ENCODE peak calls at places on chromosomes 2 and 18, in five cellular contexts. S is GM12878, M is IMR-90, O is SK-N-SH, A is HepG2. X is an unnamed sample.

GRCh38 chr2:26712486-26713465 is 20.3 kb downstream of the KCNK3 start:
- DNase-seq in S (no peak), M (no peak), O (peak), A (no peak), X (no peak)

GRCh38 chr2:116517936-116518335 is 1296.6 kb upstream of the DDX18 start:
- DNase-seq in M (no peak), O (no peak), S (no peak), A (no peak), X (no peak)

GRCh38 chr2:3617198-3617890 is 22.4 kb downstream of the COLEC11 start:
- DNase-seq in S (no peak), O (no peak), A (no peak), M (no peak), X (no peak)

GRCh38 chr18:9494778-9495302 is 19.5 kb downstream of the RALBP1 start:
- DNase-seq in M (peak), A (no peak), O (no peak), S (peak), X (no peak)

GRCh38 chr2:31300309-31300708 is 66.4 kb downstream of the EHD3 start:
- DNase-seq in A (no peak), M (no peak), O (no peak), S (no peak), X (no peak)

GRCh38 chr18:63339920-63340484 is 20.4 kb upstream of the BCL2 start:
- DNase-seq in O (peak), S (no peak), A (peak), M (peak), X (peak)

GRCh38 chr18:11532758-11533512 is 76.5 kb upstream of the SLC35G4 start:
- DNase-seq in A (no peak), M (no peak), O (no peak), S (no peak), X (no peak)

GRCh38 chr2:179571721-179572120 is 289.7 kb downstream of the ZNF385B start:
- DNase-seq in O (no peak), M (no peak), S (no peak), A (no peak), X (no peak)

GRCh38 chr2:103005386-103005785 is 243.6 kb downstream of the TMEM182 start:
- DNase-seq in A (no peak), M (no peak), S (no peak), O (no peak), X (no peak)

GRCh38 chr2:231563378-231563961 is 29.2 kb upstream of the TEX44 start:
- DNase-seq in O (peak), S (no peak), M (peak), A (peak), X (peak)

GRCh38 chr2:230541934-230542380 is 126.0 kb downstream of the SP100 start:
- DNase-seq in O (no peak), M (peak), S (peak), A (no peak), X (no peak)

GRCh38 chr2:1718339-1719220 is 25.7 kb downstream of the PXDN start:
- DNase-seq in S (no peak), M (no peak), O (peak), A (no peak), X (no peak)

GRCh38 chr2:1715184-1716012 is 28.9 kb downstream of the PXDN start:
- DNase-seq in S (no peak), O (peak), M (no peak), A (no peak), X (no peak)

GRCh38 chr2:1714291-1715064 is 29.8 kb downstream of the PXDN start:
- DNase-seq in S (no peak), O (peak), M (no peak), A (no peak), X (no peak)

GRCh38 chr2:1716441-1716840 is 27.9 kb downstream of the PXDN start:
- DNase-seq in S (no peak), M (no peak), O (peak), A (no peak), X (no peak)

DNA sequence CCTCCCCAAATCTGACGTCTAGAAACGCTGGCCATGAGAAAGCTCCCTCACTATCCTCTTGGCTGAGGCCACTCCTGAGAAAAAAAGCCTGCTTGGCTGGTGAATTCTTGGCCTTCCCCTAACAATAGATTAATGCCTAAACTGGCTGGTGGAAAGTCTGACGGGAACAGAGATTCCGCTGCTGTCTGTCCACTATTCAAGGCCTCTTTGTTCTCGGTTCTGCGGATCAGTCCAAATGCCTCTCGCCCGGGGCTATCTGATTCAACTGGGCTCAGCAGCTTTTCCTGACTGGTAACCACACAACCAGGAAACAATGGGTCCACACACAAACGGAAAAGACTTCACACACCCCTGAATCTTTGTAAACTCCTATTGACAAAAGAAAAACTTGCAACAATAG is 27.2 kb downstream of the PXDN start:
- DNase-seq in A (no peak), S (no peak), M (no peak), O (peak), X (no peak)
- TF ChIP-seq MXI1 in A (no peak), S (no peak), M (no peak), O (no peak), X (no peak)

DNA sequence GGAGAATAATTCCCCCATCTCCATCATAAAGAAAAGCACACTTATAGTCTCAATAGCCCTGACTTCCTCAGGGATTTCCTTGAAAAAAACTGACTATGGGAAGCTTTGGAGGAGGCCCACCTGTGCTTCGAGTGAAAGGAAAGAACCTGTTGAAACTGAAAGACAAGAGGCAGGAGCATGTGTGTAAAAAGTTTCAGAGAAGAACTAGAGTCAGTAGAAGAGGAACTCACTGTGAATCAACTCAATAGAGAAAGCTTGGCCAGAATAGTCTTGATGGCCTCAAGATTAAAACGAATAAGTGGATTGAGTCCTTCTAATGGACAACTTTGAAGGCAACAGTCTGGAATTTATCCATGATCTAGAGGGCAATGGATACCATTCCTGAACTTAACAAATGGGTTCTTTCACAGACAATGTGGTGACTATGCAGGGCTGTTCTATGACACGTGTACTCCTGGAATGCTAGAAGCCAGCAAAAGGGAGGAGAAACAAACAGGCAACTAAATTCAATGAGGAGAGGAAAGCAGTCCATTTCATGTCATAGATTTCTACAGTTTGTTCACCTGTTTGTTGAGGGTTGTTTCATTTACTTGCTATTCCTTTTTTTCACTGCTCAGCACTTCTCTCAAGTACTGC is 442.3 kb downstream of the GRB14 start:
- DNase-seq in A (no peak), S (no peak), M (peak), O (no peak), X (no peak)
- TF ChIP-seq MXI1 in A (no peak), S (no peak), M (no peak), O (no peak), X (no peak)

DNA sequence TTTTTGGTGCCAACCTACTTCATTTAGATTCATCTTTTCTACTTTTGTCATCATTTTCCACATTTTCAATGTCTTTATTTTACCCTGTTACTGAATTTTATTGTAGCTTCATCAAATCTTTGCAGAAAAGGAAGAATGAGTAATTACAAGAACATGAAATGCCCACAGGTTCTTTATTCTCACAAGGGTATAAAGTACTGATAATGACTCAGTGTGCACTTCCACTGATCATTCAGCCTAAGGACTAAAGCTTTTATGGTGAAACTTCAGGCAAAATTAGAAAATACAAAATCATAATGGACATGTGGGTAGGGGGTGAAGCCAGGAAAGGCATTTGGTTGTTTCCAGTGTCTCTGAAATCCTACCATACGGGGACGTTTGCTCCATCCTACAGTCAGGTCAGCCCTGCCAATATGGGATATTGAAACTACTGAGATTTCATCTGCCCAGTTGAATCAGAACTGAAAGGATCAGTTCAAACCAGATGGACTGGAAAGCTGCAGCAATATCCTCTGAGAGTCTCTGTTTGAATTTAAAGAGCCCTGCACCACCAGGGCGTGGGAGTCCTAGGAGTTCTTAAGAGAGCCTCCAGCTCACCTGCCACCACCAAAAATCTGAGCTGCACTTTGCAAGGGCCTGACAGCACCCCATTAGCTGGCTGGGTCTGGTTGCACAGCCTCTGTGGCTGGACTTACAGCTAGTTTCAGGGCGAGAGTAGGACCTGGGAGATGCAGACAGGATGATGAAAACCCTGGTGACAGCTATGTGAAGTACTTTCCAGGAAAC is 390.4 kb downstream of the CMPK2 start:
- DNase-seq in A (no peak), M (no peak), O (no peak), S (peak), X (no peak)
- TF ChIP-seq MXI1 in A (no peak), M (no peak), O (no peak), S (no peak), X (no peak)

GRCh38 chr2:165766326-165766927 is 27.6 kb downstream of the GALNT3 start:
- DNase-seq in S (no peak), O (no peak), A (peak), M (no peak), X (no peak)

GRCh38 chr2:165758276-165758675 is 35.8 kb downstream of the GALNT3 start:
- DNase-seq in A (no peak), O (peak), M (no peak), S (no peak), X (no peak)

DNA sequence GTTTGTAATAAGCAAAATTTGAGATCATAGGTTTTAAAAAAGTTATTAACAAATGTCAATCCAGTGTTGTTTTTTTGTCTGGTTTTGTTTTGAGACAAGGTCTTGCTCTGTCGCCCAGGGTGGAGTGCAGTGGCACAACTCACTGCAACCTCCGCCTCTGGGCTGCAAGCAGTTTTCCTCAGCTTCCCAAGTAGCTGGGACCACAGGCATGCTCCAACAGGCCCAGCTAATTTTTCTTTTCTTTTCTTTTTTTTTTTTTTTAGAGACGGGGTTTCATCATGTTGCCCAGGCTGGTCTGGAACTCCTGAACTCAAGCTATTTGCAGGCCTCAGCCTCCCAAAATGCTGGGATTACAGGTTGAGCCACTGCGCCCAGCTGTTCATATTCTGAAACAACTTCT is 31.3 kb downstream of the GALNT3 start:
- DNase-seq in M (no peak), S (no peak), O (no peak), A (no peak), X (no peak)
- TF ChIP-seq MXI1 in M (no peak), S (no peak), O (no peak), A (no peak), X (no peak)

DNA sequence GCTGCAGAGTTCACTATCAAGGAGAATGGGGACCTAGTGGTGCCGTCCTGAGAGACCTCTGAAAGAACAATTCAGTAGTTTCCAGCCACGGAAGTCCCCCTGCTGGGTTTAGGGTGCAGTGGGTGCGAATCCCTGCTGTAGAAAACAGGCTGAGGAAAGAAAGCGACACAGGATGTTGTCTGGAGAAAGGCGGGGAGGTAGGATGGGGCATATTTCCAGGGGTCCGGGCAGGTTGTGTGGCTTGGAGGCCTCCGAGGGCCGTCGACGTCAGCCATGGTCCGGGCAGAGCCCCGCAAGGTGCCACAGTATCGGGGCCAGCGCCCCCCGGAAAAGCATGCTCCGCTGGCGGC is 807 bp upstream of the CREB1 start:
- DNase-seq in A (peak), O (no peak), M (no peak), S (no peak), X (peak)
- TF ChIP-seq MXI1 in A (no peak), O (no peak), M (peak), S (no peak), X (no peak)

GRCh38 chr2:104862061-104862941 is 8.4 kb downstream of the POU3F3 start:
- DNase-seq in M (no peak), O (peak), S (no peak), A (no peak), X (no peak)

GRCh38 chr2:104858325-104858978 is 4.5 kb downstream of the POU3F3 start:
- DNase-seq in S (no peak), O (no peak), M (no peak), A (no peak), X (no peak)

GRCh38 chr2:104861295-104862060 is 7.6 kb downstream of the POU3F3 start:
- DNase-seq in S (no peak), O (no peak), A (no peak), M (no peak), X (no peak)

GRCh38 chr2:104859310-104860130 is 5.6 kb downstream of the POU3F3 start:
- DNase-seq in S (no peak), A (no peak), O (no peak), M (no peak), X (no peak)

GRCh38 chr2:104860141-104860790 is 6.4 kb downstream of the POU3F3 start:
- DNase-seq in A (no peak), S (no peak), O (no peak), M (no peak), X (no peak)
- TF ChIP-seq MXI1 in A (no peak), S (no peak), O (no peak), M (no peak), X (no peak)